ENCODE peak calls at places on chromosomes 6 and 20, in ten cellular contexts. U is GM23338, O is esophagus muscularis mucosa, T is GM12878, E is prostate gland, W is spleen, G is Panc1, A is suprapubic skin, Q is HL-60, R is K562. F is an unnamed sample.

GRCh38 chr20:45935416-45936046 is 1.0 kb downstream of the PCIF1 start:
- DNase-seq in R (no peak), O (no peak), W (no peak), Q (no peak), E (no peak), G (no peak), U (no peak), T (no peak), A (no peak), F (no peak)

GRCh38 chr6:147738516-147739187 is 230.2 kb downstream of the SAMD5 start:
- DNase-seq in G (no peak), U (no peak), O (no peak), W (no peak), R (no peak), T (no peak), E (peak; percentile 6), Q (no peak), A (no peak), F (no peak)

GRCh38 chr20:48897298-48898044 is 24.0 kb upstream of the ARFGEF2 start:
- DNase-seq in E (no peak), O (no peak), G (peak; percentile 91), A (no peak), Q (no peak), T (no peak), W (no peak), R (no peak), U (no peak), F (no peak)

GRCh38 chr6:35213161-35213823 is 464 bp upstream of the SCUBE3 start:
- DNase-seq in A (no peak), T (no peak), O (no peak), U (peak; percentile 91), E (no peak), W (no peak), G (no peak), R (no peak), Q (no peak), F (no peak)

GRCh38 chr6:90241229-90241873 is 55.3 kb downstream of the BACH2 start:
- DNase-seq in W (no peak), A (no peak), T (no peak), U (peak; percentile 50), O (no peak), R (no peak), E (no peak), Q (peak; percentile 21), G (no peak), F (no peak)

GRCh38 chr6:157514659-157515496 is 133.9 kb downstream of the ZDHHC14 start:
- DNase-seq in R (peak; percentile 96), Q (peak; percentile 32), W (no peak), O (no peak), T (no peak), A (no peak), G (peak; percentile 33), E (no peak), U (no peak), F (no peak)

GRCh38 chr6:25414168-25414567 is 135.0 kb downstream of the CARMIL1 start:
- DNase-seq in O (no peak), R (no peak), A (no peak), Q (no peak), U (no peak), T (no peak), E (no peak), W (no peak), G (no peak), F (no peak)

GRCh38 chr6:88823998-88824397 is 139.4 kb downstream of the RNGTT start:
- DNase-seq in R (no peak), W (no peak), O (no peak), U (no peak), A (no peak), E (no peak), Q (no peak), G (peak; percentile 33), T (no peak), F (no peak)

GRCh38 chr6:3013901-3014674 is 14.4 kb downstream of the NQO2 start:
- DNase-seq in Q (no peak), G (no peak), E (no peak), O (no peak), R (no peak), U (no peak), W (no peak), T (no peak), A (no peak), F (no peak)

GRCh38 chr6:146367061-146367460 is 176.6 kb upstream of the RAB32 start:
- DNase-seq in A (no peak), W (no peak), Q (no peak), O (no peak), R (no peak), T (no peak), G (no peak), U (no peak), E (no peak), F (no peak)

GRCh38 chr20:6828794-6829423 is 61.4 kb downstream of the BMP2 start:
- DNase-seq in O (no peak), T (peak; percentile 30), A (no peak), R (peak; percentile 28), W (no peak), G (peak; percentile 42), U (peak; percentile 86), E (peak; percentile 46), Q (peak; percentile 45), F (peak; percentile 27)

GRCh38 chr6:145963216-145964068 is 716 bp downstream of the SHPRH start:
- DNase-seq in R (peak; percentile 55), A (peak; percentile 85), T (peak; percentile 8), Q (peak; percentile 29), W (no peak), E (peak; percentile 21), O (peak; percentile 91), U (peak; percentile 62), G (no peak), F (peak; percentile 62)

GRCh38 chr6:3795836-3796395 is 44.4 kb upstream of the PXDC1 start:
- DNase-seq in E (no peak), T (no peak), U (no peak), Q (no peak), W (no peak), R (no peak), G (no peak), O (no peak), A (no peak), F (no peak)

GRCh38 chr20:53959849-53960585 is 110.4 kb downstream of the BCAS1 start:
- DNase-seq in Q (no peak), T (no peak), O (no peak), U (no peak), R (no peak), E (no peak), G (no peak), A (no peak), W (no peak), F (no peak)

GRCh38 chr6:10210052-10210451 is 204.8 kb downstream of the TFAP2A start:
- DNase-seq in U (no peak), R (no peak), A (no peak), Q (no peak), W (no peak), O (no peak), G (no peak), T (no peak), E (no peak), F (no peak)

DNA sequence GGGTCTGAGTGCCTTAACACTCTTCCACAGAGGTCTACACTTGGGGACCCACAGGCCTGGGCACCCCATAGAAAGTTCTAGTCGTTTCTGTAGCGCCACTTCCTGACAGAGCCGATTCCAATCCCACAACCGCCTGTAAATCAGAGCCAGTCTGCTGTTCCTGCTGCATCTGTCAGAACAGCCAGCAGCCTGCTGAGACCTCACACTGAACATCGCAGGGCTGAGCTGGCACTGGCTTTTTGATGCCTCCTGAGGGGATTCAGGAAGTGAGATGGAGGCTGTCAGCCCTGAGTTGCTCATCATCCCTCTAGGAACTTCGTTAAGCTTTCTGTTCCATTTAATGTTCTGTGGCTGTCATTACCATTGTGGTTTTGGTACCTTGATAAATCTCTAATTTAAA is 48.9 kb downstream of the DCBLD1 start:
- DNase-seq in G (no peak), O (no peak), W (no peak), E (no peak), A (no peak), T (no peak), U (no peak), R (no peak), Q (no peak), F (no peak)
- H3K4me3 ChIP-seq in G (no peak overlapping the region), O (no peak overlapping the region), W (no peak overlapping the region), E (no peak overlapping the region), A (no peak overlapping the region), T (no peak overlapping the region), U (no peak overlapping the region), R (no peak overlapping the region), Q (no peak overlapping the region), F (no peak overlapping the region)

DNA sequence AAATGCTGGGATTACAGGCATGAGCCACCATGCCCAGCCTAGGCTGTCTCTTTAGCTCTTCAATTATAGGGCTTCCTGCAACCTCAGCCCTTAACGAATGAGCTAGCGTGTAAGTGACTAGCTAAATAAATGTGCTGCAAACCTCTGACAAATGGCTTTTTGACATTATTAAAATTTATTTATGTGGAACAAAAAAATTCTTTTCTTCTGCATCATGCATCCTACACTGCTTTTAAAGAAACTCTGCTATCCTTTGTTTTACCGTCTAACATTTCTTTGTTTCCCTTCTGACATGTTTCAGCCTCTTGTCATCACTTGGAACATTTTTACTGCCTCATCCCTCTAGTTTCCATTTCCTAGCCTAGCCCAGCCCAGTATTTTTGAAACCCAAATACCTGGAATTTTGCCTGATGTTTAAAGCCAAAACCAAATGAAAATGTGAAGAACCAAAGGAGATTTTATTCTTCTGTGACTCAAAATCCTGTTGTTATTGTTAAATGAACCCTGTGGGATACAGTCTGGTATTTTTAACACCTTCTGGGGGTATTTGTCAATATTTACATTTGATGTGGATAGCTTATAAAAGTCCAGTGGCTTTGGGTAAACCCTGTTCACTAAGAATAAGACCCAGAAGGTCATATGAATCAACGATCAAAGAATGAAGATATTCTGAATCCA is 9.5 kb downstream of the NT5E start:
- DNase-seq in Q (no peak), G (no peak), A (no peak), W (no peak), O (no peak), E (no peak), U (no peak), R (no peak), T (no peak), F (no peak)
- TF ChIP-seq POLR2AphosphoS5 in Q (no peak), G (no peak), A (no peak), W (no peak), O (peak; percentile 38), E (no peak), U (no peak), R (no peak), T (no peak), F (no peak)

DNA sequence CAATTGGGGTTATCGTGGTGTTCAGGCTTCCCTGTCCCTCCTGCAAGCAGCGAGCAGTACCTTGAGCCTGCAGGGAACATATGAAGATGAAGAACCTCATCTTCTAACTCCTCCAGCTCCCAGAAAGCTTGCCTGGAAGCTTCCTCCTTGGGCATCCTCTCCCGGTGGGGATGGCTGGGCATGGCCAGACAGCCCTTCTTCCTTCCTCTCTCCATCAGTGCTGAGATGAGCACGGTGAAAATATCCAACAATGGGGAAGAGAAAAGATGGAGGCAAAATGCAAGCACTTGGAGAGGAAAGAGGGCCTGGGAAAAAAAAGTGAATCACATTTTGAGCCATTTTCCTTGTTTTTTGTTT is 107.7 kb upstream of the FOXA2 start:
- DNase-seq in G (no peak), A (no peak), Q (no peak), E (no peak), W (no peak), T (no peak), O (peak; percentile 75), R (no peak), U (no peak), F (no peak)
- H3K4me3 ChIP-seq in G (peak overlapping the region; percentile 37), A (no peak overlapping the region), Q (no peak overlapping the region), E (no peak overlapping the region), W (no peak overlapping the region), T (no peak overlapping the region), O (peak overlapping the region; percentile 18), R (no peak overlapping the region), U (no peak overlapping the region), F (peak overlapping the region; percentile 35)

GRCh38 chr20:61297491-61297890 is 45.4 kb downstream of the CDH4 start:
- DNase-seq in E (no peak), O (no peak), T (no peak), A (no peak), W (no peak), Q (no peak), G (no peak), R (no peak), U (no peak), F (no peak)
- TF ChIP-seq POLR2AphosphoS5 in E (no peak), O (no peak), T (no peak), A (no peak), W (no peak), Q (no peak), G (no peak), R (no peak), U (no peak), F (no peak)